ENCODE peak calls at places on chromosome 2, in seven cellular contexts. One of them, this sample, is unnamed.

GRCh38 chr2:20125164-20125563 is 73.7 kb upstream of the LAPTM4A start:
- DNase-seq in IMR-90: no peak
- DNase-seq in heart left ventricle: no peak
- DNase-seq in CD8-positive, alpha-beta T cell: no peak
- DNase-seq in K562: no peak
- DNase-seq in psoas muscle: no peak
- DNase-seq in left ventricle myocardium inferior: no peak
- DNase-seq in this sample: no peak

GRCh38 chr2:26292646-26293045 is 47.9 kb downstream of the HADHB start:
- DNase-seq in IMR-90: peak; percentile 62
- DNase-seq in psoas muscle: no peak
- DNase-seq in CD8-positive, alpha-beta T cell: no peak
- DNase-seq in K562: no peak
- DNase-seq in left ventricle myocardium inferior: no peak
- DNase-seq in heart left ventricle: no peak
- DNase-seq in this sample: no peak

GRCh38 chr2:25074826-25075225 is 33.0 kb downstream of the EFR3B start:
- DNase-seq in psoas muscle: no peak
- DNase-seq in heart left ventricle: no peak
- DNase-seq in K562: no peak
- DNase-seq in CD8-positive, alpha-beta T cell: no peak
- DNase-seq in IMR-90: no peak
- DNase-seq in left ventricle myocardium inferior: no peak
- DNase-seq in this sample: no peak

GRCh38 chr2:241223211-241224067 is 35.0 kb downstream of the ANO7 start:
- DNase-seq in left ventricle myocardium inferior: peak; percentile 9
- DNase-seq in IMR-90: peak; percentile 15
- DNase-seq in CD8-positive, alpha-beta T cell: no peak
- DNase-seq in K562: no peak
- DNase-seq in psoas muscle: peak; percentile 12
- DNase-seq in heart left ventricle: peak; percentile 25
- DNase-seq in this sample: peak; percentile 91

GRCh38 chr2:85550476-85550875 is 10.8 kb downstream of the GGCX start:
- DNase-seq in CD8-positive, alpha-beta T cell: no peak
- DNase-seq in heart left ventricle: no peak
- DNase-seq in psoas muscle: no peak
- DNase-seq in left ventricle myocardium inferior: no peak
- DNase-seq in K562: no peak
- DNase-seq in IMR-90: no peak
- DNase-seq in this sample: no peak

GRCh38 chr2:47360937-47361336 is 42.0 kb upstream of the MSH2 start:
- DNase-seq in heart left ventricle: no peak
- DNase-seq in IMR-90: peak; percentile 92
- DNase-seq in K562: peak; percentile 18
- DNase-seq in psoas muscle: no peak
- DNase-seq in left ventricle myocardium inferior: no peak
- DNase-seq in CD8-positive, alpha-beta T cell: no peak
- DNase-seq in this sample: peak; percentile 93

GRCh38 chr2:131431336-131431735 is 44.6 kb upstream of the TUBA3D start:
- DNase-seq in heart left ventricle: no peak
- DNase-seq in left ventricle myocardium inferior: no peak
- DNase-seq in psoas muscle: no peak
- DNase-seq in CD8-positive, alpha-beta T cell: no peak
- DNase-seq in IMR-90: peak; percentile 54
- DNase-seq in K562: no peak
- DNase-seq in this sample: no peak

GRCh38 chr2:128439231-128440086 is 120.8 kb upstream of the HS6ST1 start:
- DNase-seq in IMR-90: no peak
- DNase-seq in left ventricle myocardium inferior: peak; percentile 30
- DNase-seq in K562: no peak
- DNase-seq in CD8-positive, alpha-beta T cell: peak; percentile 40
- DNase-seq in heart left ventricle: peak; percentile 58
- DNase-seq in psoas muscle: no peak
- DNase-seq in this sample: peak; percentile 80

GRCh38 chr2:176272870-176273269 is 3.6 kb downstream of the MTX2 start:
- DNase-seq in left ventricle myocardium inferior: no peak
- DNase-seq in IMR-90: no peak
- DNase-seq in psoas muscle: no peak
- DNase-seq in CD8-positive, alpha-beta T cell: no peak
- DNase-seq in K562: peak; percentile 18
- DNase-seq in heart left ventricle: no peak
- DNase-seq in this sample: no peak

GRCh38 chr2:179963626-179964025 is 43.5 kb downstream of the CWC22 start:
- DNase-seq in K562: no peak
- DNase-seq in left ventricle myocardium inferior: no peak
- DNase-seq in psoas muscle: no peak
- DNase-seq in CD8-positive, alpha-beta T cell: no peak
- DNase-seq in IMR-90: peak; percentile 80
- DNase-seq in heart left ventricle: no peak
- DNase-seq in this sample: peak; percentile 91

GRCh38 chr2:60331106-60331809 is 222.2 kb downstream of the BCL11A start:
- DNase-seq in left ventricle myocardium inferior: no peak
- DNase-seq in IMR-90: no peak
- DNase-seq in CD8-positive, alpha-beta T cell: no peak
- DNase-seq in heart left ventricle: no peak
- DNase-seq in K562: no peak
- DNase-seq in psoas muscle: no peak
- DNase-seq in this sample: no peak

GRCh38 chr2:7849027-7849426 is 832.8 kb upstream of the ID2 start:
- DNase-seq in left ventricle myocardium inferior: no peak
- DNase-seq in heart left ventricle: no peak
- DNase-seq in psoas muscle: no peak
- DNase-seq in IMR-90: no peak
- DNase-seq in K562: no peak
- DNase-seq in CD8-positive, alpha-beta T cell: no peak
- DNase-seq in this sample: no peak

GRCh38 chr2:229350117-229350805 is 79.2 kb upstream of the PID1 start:
- DNase-seq in IMR-90: no peak
- DNase-seq in heart left ventricle: no peak
- DNase-seq in CD8-positive, alpha-beta T cell: no peak
- DNase-seq in left ventricle myocardium inferior: no peak
- DNase-seq in psoas muscle: no peak
- DNase-seq in K562: no peak
- DNase-seq in this sample: no peak

GRCh38 chr2:215382480-215382879 is 53.4 kb downstream of the FN1 start:
- DNase-seq in heart left ventricle: no peak
- DNase-seq in K562: no peak
- DNase-seq in psoas muscle: no peak
- DNase-seq in left ventricle myocardium inferior: no peak
- DNase-seq in IMR-90: no peak
- DNase-seq in CD8-positive, alpha-beta T cell: no peak
- DNase-seq in this sample: no peak

GRCh38 chr2:18047896-18048657 is 169.6 kb downstream of the KCNS3 start:
- DNase-seq in left ventricle myocardium inferior: no peak
- DNase-seq in psoas muscle: peak; percentile 27
- DNase-seq in heart left ventricle: peak; percentile 45
- DNase-seq in CD8-positive, alpha-beta T cell: no peak
- DNase-seq in K562: no peak
- DNase-seq in IMR-90: peak; percentile 44
- DNase-seq in this sample: no peak

GRCh38 chr2:96869824-96870630 is at the start of gene SEMA4C:
- DNase-seq in K562: peak; percentile 81
- DNase-seq in heart left ventricle: peak; percentile 77
- DNase-seq in psoas muscle: peak; percentile 70
- DNase-seq in left ventricle myocardium inferior: peak; percentile 79
- DNase-seq in CD8-positive, alpha-beta T cell: peak; percentile 83
- DNase-seq in IMR-90: no peak
- DNase-seq in this sample: peak; percentile 93

GRCh38 chr2:216663106-216663505 is 29.9 kb downstream of the IGFBP2 start:
- DNase-seq in psoas muscle: no peak
- DNase-seq in CD8-positive, alpha-beta T cell: no peak
- DNase-seq in K562: no peak
- DNase-seq in left ventricle myocardium inferior: no peak
- DNase-seq in heart left ventricle: no peak
- DNase-seq in IMR-90: no peak
- DNase-seq in this sample: peak; percentile 63

GRCh38 chr2:216665240-216665639 is 30.1 kb downstream of the IGFBP5 start:
- DNase-seq in IMR-90: no peak
- DNase-seq in heart left ventricle: no peak
- DNase-seq in left ventricle myocardium inferior: no peak
- DNase-seq in CD8-positive, alpha-beta T cell: no peak
- DNase-seq in K562: no peak
- DNase-seq in psoas muscle: no peak
- DNase-seq in this sample: peak; percentile 79

GRCh38 chr2:216665717-216666116 is 29.6 kb downstream of the IGFBP5 start:
- DNase-seq in CD8-positive, alpha-beta T cell: no peak
- DNase-seq in left ventricle myocardium inferior: no peak
- DNase-seq in heart left ventricle: no peak
- DNase-seq in IMR-90: no peak
- DNase-seq in K562: no peak
- DNase-seq in psoas muscle: no peak
- DNase-seq in this sample: no peak

GRCh38 chr2:216663846-216664245 is 30.6 kb downstream of the IGFBP2 start:
- DNase-seq in CD8-positive, alpha-beta T cell: no peak
- DNase-seq in psoas muscle: no peak
- DNase-seq in left ventricle myocardium inferior: no peak
- DNase-seq in heart left ventricle: no peak
- DNase-seq in K562: no peak
- DNase-seq in IMR-90: no peak
- DNase-seq in this sample: peak; percentile 17

GRCh38 chr2:216664593-216665034 is 30.7 kb downstream of the IGFBP5 start:
- DNase-seq in psoas muscle: no peak
- DNase-seq in K562: peak; percentile 73
- DNase-seq in left ventricle myocardium inferior: no peak
- DNase-seq in heart left ventricle: no peak
- DNase-seq in CD8-positive, alpha-beta T cell: no peak
- DNase-seq in IMR-90: peak; percentile 45
- DNase-seq in this sample: peak; percentile 91
- TF ChIP-seq CTCF in psoas muscle: no peak
- TF ChIP-seq CTCF in K562: peak; percentile 40
- TF ChIP-seq CTCF in left ventricle myocardium inferior: no peak
- TF ChIP-seq CTCF in heart left ventricle: no peak
- TF ChIP-seq CTCF in CD8-positive, alpha-beta T cell: no peak
- TF ChIP-seq CTCF in IMR-90: peak; percentile 45
- TF ChIP-seq CTCF in this sample: no peak

GRCh38 chr2:234975611-234976010 is 23.8 kb downstream of the SH3BP4 start:
- DNase-seq in psoas muscle: no peak
- DNase-seq in heart left ventricle: no peak
- DNase-seq in CD8-positive, alpha-beta T cell: no peak
- DNase-seq in left ventricle myocardium inferior: no peak
- DNase-seq in IMR-90: no peak
- DNase-seq in K562: no peak
- DNase-seq in this sample: no peak

GRCh38 chr2:234977228-234977679 is 25.4 kb downstream of the SH3BP4 start:
- DNase-seq in heart left ventricle: no peak
- DNase-seq in left ventricle myocardium inferior: no peak
- DNase-seq in CD8-positive, alpha-beta T cell: no peak
- DNase-seq in K562: no peak
- DNase-seq in IMR-90: no peak
- DNase-seq in psoas muscle: no peak
- DNase-seq in this sample: no peak

GRCh38 chr2:234978466-234979203 is 26.8 kb downstream of the SH3BP4 start:
- DNase-seq in IMR-90: peak; percentile 61
- DNase-seq in CD8-positive, alpha-beta T cell: no peak
- DNase-seq in left ventricle myocardium inferior: no peak
- DNase-seq in heart left ventricle: no peak
- DNase-seq in psoas muscle: no peak
- DNase-seq in K562: no peak
- DNase-seq in this sample: no peak

GRCh38 chr2:234974501-234975385 is 22.9 kb downstream of the SH3BP4 start:
- DNase-seq in psoas muscle: no peak
- DNase-seq in heart left ventricle: no peak
- DNase-seq in CD8-positive, alpha-beta T cell: no peak
- DNase-seq in IMR-90: peak; percentile 74
- DNase-seq in left ventricle myocardium inferior: no peak
- DNase-seq in K562: no peak
- DNase-seq in this sample: peak; percentile 87

DNA sequence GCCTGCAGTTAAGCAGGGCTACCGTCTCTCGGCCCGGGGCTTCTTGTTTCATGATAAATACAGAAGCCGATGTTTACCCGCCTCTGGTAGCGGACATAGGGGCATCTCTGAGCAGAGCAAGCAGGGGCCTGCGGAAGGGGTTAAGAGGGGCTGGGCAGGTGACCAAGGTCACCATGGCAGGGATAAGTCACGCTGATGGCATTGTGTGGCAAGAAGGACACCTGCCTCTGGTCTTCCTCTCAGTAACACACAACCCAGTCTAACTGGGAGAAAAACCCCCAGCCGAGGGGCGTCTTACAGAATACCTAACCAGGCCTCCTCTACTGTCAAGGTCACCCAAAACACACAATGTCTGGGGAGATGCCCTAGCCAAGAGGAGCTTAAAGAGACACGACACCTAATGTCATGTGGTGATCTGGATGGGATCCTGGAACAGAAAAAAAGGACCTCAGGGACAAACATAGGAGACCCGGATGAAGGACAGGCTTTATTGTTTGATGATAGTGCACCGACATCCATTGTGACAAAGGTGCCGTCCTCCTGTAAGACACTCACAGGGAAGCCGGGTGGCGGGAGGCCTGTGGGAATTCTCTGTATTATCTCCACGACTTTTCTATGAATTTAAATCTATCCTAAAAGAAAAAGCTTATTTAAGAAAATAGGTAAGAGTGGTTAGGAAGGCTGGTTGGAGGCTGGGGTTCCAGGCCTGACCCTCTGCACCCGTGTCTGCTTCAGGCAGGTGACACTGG is 24.8 kb downstream of the SH3BP4 start:
- DNase-seq in heart left ventricle: no peak
- DNase-seq in psoas muscle: no peak
- DNase-seq in K562: no peak
- DNase-seq in IMR-90: no peak
- DNase-seq in CD8-positive, alpha-beta T cell: no peak
- DNase-seq in left ventricle myocardium inferior: no peak
- DNase-seq in this sample: no peak
- H3K27ac ChIP-seq in heart left ventricle: no peak overlapping the region
- H3K27ac ChIP-seq in psoas muscle: no peak overlapping the region
- H3K27ac ChIP-seq in K562: no peak overlapping the region
- H3K27ac ChIP-seq in IMR-90: no peak overlapping the region
- H3K27ac ChIP-seq in CD8-positive, alpha-beta T cell: no peak overlapping the region
- H3K27ac ChIP-seq in left ventricle myocardium inferior: no peak overlapping the region
- H3K27ac ChIP-seq in this sample: no peak overlapping the region

GRCh38 chr2:29936005-29936404 is 14.6 kb upstream of the ALK start:
- DNase-seq in left ventricle myocardium inferior: no peak
- DNase-seq in CD8-positive, alpha-beta T cell: no peak
- DNase-seq in heart left ventricle: no peak
- DNase-seq in K562: no peak
- DNase-seq in IMR-90: no peak
- DNase-seq in psoas muscle: no peak
- DNase-seq in this sample: no peak
- H3K36me3 ChIP-seq in left ventricle myocardium inferior: no peaks in the 10 kb centered on the region
- H3K36me3 ChIP-seq in CD8-positive, alpha-beta T cell: no peaks in the 10 kb centered on the region
- H3K36me3 ChIP-seq in heart left ventricle: no peaks in the 10 kb centered on the region
- H3K36me3 ChIP-seq in K562: no peaks in the 10 kb centered on the region
- H3K36me3 ChIP-seq in IMR-90: no peaks in the 10 kb centered on the region
- H3K36me3 ChIP-seq in psoas muscle: no peaks in the 10 kb centered on the region
- H3K36me3 ChIP-seq in this sample: no peaks in the 10 kb centered on the region

DNA sequence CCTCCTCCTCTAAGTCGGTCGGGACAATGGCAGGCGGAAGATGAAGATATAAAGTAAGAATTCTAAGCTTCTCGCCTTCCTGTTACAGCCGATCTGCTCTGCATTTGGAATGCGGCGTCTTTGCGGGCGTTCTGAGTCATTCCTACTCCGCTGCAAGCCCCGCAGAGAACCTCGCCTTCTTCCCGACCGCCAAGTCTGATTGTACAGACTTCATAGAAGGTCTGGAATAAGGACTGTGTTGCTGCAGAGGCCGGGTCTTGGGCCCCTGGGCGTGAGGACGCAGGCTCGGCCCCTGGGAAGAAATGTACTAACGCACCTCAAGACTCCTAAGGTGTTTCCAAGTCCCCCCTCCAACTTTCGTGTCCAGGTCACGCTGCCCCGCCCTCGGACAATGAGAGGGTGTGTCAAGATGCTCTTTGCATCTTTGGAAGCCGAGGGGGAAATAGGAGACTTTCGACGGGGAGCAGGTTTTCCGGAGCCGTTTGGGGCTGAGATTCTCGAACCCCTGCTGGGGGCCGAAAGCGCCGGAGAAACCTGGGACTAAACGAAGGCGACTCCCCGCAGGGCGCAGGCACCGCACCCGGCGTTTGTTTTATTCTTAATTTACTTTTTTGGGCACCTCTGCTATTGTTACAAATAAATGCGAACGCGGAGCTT is 12.7 kb upstream of the PAX3 start:
- DNase-seq in heart left ventricle: no peak
- DNase-seq in K562: no peak
- DNase-seq in IMR-90: no peak
- DNase-seq in psoas muscle: no peak
- DNase-seq in CD8-positive, alpha-beta T cell: no peak
- DNase-seq in left ventricle myocardium inferior: no peak
- DNase-seq in this sample: no peak
- TF ChIP-seq CTCF in heart left ventricle: no peak
- TF ChIP-seq CTCF in K562: no peak
- TF ChIP-seq CTCF in IMR-90: no peak
- TF ChIP-seq CTCF in psoas muscle: no peak
- TF ChIP-seq CTCF in CD8-positive, alpha-beta T cell: no peak
- TF ChIP-seq CTCF in left ventricle myocardium inferior: no peak
- TF ChIP-seq CTCF in this sample: no peak